ENCODE peak calls at places on chromosomes 2 and 18, in ten cellular contexts. G is mucosa of gallbladder; T is Ammon's horn; B is substantia nigra; Y is fibroblast of the conjunctiva; O is colonic mucosa; R is NCI-H187; F is iPS DF 19.7; Q is activated CD4-positive, alpha-beta T cell treated with anti-CD3 and anti-CD28 coated beads for 36 hours; W is nephron progenitor cell. L is an unnamed sample.

GRCh38 chr2:95372845-95373244 is 29.7 kb upstream of the FAHD2A start:
- DNase-seq in G (no peak), T (no peak), B (no peak), Y (no peak), O (no peak), R (no peak), F (no peak), Q (no peak), W (no peak), L (no peak)

GRCh38 chr18:70276416-70277145 is 12.3 kb upstream of the SOCS6 start:
- DNase-seq in G (no peak), T (no peak), B (no peak), Y (no peak), O (no peak), R (no peak), F (no peak), Q (no peak), W (no peak), L (no peak)

GRCh38 chr18:6170604-6171003 is 244.1 kb downstream of the L3MBTL4 start:
- DNase-seq in G (no peak), T (no peak), B (no peak), Y (no peak), O (no peak), R (no peak), F (no peak), Q (no peak), W (no peak), L (no peak)

GRCh38 chr2:120769076-120769786 is 33.6 kb downstream of the GLI2 start:
- DNase-seq in G (no peak), T (no peak), B (no peak), Y (no peak), O (no peak), R (no peak), F (no peak), Q (no peak), W (peak; percentile 1), L (no peak)

GRCh38 chr2:221680548-221680947 is 108.4 kb upstream of the EPHA4 start:
- DNase-seq in G (no peak), T (no peak), B (no peak), Y (no peak), O (no peak), R (no peak), F (no peak), Q (no peak), W (no peak), L (no peak)

GRCh38 chr2:18545384-18545783 is 15.1 kb downstream of the RDH14 start:
- DNase-seq in G (no peak), T (no peak), B (no peak), Y (no peak), O (no peak), R (no peak), F (no peak), Q (peak; percentile 17), W (no peak), L (no peak)

GRCh38 chr2:15243762-15244161 is 317.4 kb downstream of the NBAS start:
- DNase-seq in G (no peak), T (no peak), B (no peak), Y (no peak), O (no peak), R (no peak), F (no peak), Q (no peak), W (no peak), L (no peak)

GRCh38 chr2:31127931-31128330 is 10.3 kb downstream of the GALNT14 start:
- DNase-seq in G (no peak), T (no peak), B (no peak), Y (no peak), O (no peak), R (no peak), F (no peak), Q (no peak), W (no peak), L (no peak)

GRCh38 chr2:239146011-239146641 is 254.7 kb downstream of the HDAC4 start:
- DNase-seq in G (no peak), T (no peak), B (no peak), Y (no peak), O (no peak), R (no peak), F (no peak), Q (no peak), W (no peak), L (no peak)

GRCh38 chr18:70190529-70190928 is 15.0 kb downstream of the RTTN start:
- DNase-seq in G (no peak), T (no peak), B (no peak), Y (no peak), O (no peak), R (no peak), F (no peak), Q (no peak), W (no peak), L (no peak)

GRCh38 chr2:196980498-196980897 is 54.0 kb upstream of the PGAP1 start:
- DNase-seq in G (no peak), T (peak; percentile 13), B (no peak), Y (no peak), O (no peak), R (no peak), F (no peak), Q (no peak), W (no peak), L (no peak)

GRCh38 chr2:102141915-102142828 is at the start of gene IL1R1:
- DNase-seq in G (peak; percentile 73), T (no peak), B (no peak), Y (peak; percentile 67), O (peak; percentile 79), R (no peak), F (no peak), Q (peak; percentile 47), W (peak; percentile 79), L (peak; percentile 85)

GRCh38 chr18:49849331-49850217 is 36.2 kb upstream of the ACAA2 start:
- DNase-seq in G (peak; percentile 92), T (no peak), B (no peak), Y (peak; percentile 70), O (peak; percentile 96), R (peak; percentile 64), F (peak; percentile 47), Q (no peak), W (peak; percentile 26), L (peak; percentile 36)

GRCh38 chr2:177670791-177671528 is 278.4 kb downstream of the AGPS start:
- DNase-seq in G (no peak), T (no peak), B (no peak), Y (no peak), O (no peak), R (no peak), F (peak; percentile 20), Q (no peak), W (no peak), L (no peak)

GRCh38 chr2:231704017-231704416 is 4.3 kb upstream of the PTMA start:
- DNase-seq in G (no peak), T (no peak), B (no peak), Y (no peak), O (no peak), R (no peak), F (no peak), Q (no peak), W (no peak), L (no peak)

GRCh38 chr2:98560256-98560771 is 48.0 kb downstream of the COA5 start:
- DNase-seq in G (no peak), T (no peak), B (no peak), Y (peak; percentile 76), O (no peak), R (no peak), F (no peak), Q (no peak), W (no peak), L (no peak)

L was measured in body of pancreas.